ENCODE peak calls at places on chromosomes 16 and 17, in nine cellular contexts. E is HCT116; Q is hypothalamus; U is NCI-H446; K is fibroblast of lung; B is stimulated activated CD4-positive, alpha-beta T cell treated with anti-CD3 and anti-CD28 coated beads, Interleukin-2, amount 100 ng/mL, for 48 hours; S is left cardiac atrium; D is stimulated activated naive B cell treated with anti-CD40 and anti-IgM and Interleukin-4, amounts not matched to agents 10 μg/mL and 1 μg/mL and 100 μg/mL, for 72 hours; Z is kidney glomerular epithelial cell. P is an unnamed sample.

GRCh38 chr16:84357191-84357651 is 11.1 kb upstream of the ATP2C2 start:
- DNase-seq in E (no peak), Q (no peak), U (no peak), K (peak), B (no peak), S (no peak), D (no peak), Z (peak), P (no peak)

GRCh38 chr17:17305282-17305801 is 2.2 kb downstream of the NT5M start:
- DNase-seq in E (no peak), Q (no peak), U (no peak), K (no peak), B (peak), S (no peak), D (peak), Z (no peak), P (no peak)

GRCh38 chr16:22962905-22963304 is 148.9 kb downstream of the HS3ST2 start:
- DNase-seq in E (no peak), Q (no peak), U (no peak), K (no peak), B (no peak), S (no peak), D (no peak), Z (no peak), P (no peak)

GRCh38 chr16:59048876-59049275 is 314.8 kb upstream of the GOT2 start:
- DNase-seq in E (no peak), Q (no peak), U (no peak), K (no peak), B (no peak), S (no peak), D (no peak), Z (no peak), P (no peak)

GRCh38 chr17:3960764-3961163 is 3.5 kb downstream of the ATP2A3 start:
- DNase-seq in E (no peak), Q (no peak), U (no peak), K (peak), B (no peak), S (peak), D (no peak), Z (no peak), P (peak)

GRCh38 chr17:67054011-67054591 is 9.7 kb downstream of the CACNG1 start:
- DNase-seq in E (no peak), Q (no peak), U (no peak), K (no peak), B (no peak), S (no peak), D (no peak), Z (no peak), P (no peak)

GRCh38 chr16:16143038-16143763 is 80.1 kb downstream of the ABCC6 start:
- DNase-seq in E (no peak), Q (no peak), U (no peak), K (no peak), B (no peak), S (no peak), D (no peak), Z (no peak), P (peak)

GRCh38 chr17:10041916-10042588 is 137.0 kb upstream of the RCVRN start:
- DNase-seq in E (no peak), Q (no peak), U (no peak), K (no peak), B (no peak), S (no peak), D (peak), Z (no peak), P (no peak)

GRCh38 chr16:59573528-59574271 is 839.6 kb upstream of the GOT2 start:
- DNase-seq in E (no peak), Q (no peak), U (no peak), K (peak), B (no peak), S (no peak), D (no peak), Z (no peak), P (peak)

GRCh38 chr17:49880291-49881053 is 32.6 kb upstream of the TAC4 start:
- DNase-seq in E (peak), Q (no peak), U (no peak), K (peak), B (peak), S (peak), D (peak), Z (peak), P (peak)

GRCh38 chr16:68072038-68072695 is 13.0 kb upstream of the NFATC3 start:
- DNase-seq in E (no peak), Q (no peak), U (no peak), K (peak), B (no peak), S (peak), D (no peak), Z (peak), P (no peak)

GRCh38 chr17:32881054-32881453 is 4.1 kb upstream of the MYO1D start:
- DNase-seq in E (no peak), Q (no peak), U (no peak), K (no peak), B (no peak), S (no peak), D (no peak), Z (no peak), P (no peak)

GRCh38 chr16:55367796-55368195 is 43.8 kb downstream of the IRX6 start:
- DNase-seq in E (no peak), Q (no peak), U (no peak), K (no peak), B (no peak), S (no peak), D (no peak), Z (no peak), P (no peak)

GRCh38 chr17:41061969-41062368 is 2.1 kb upstream of the KRTAP2-3 start:
- DNase-seq in E (no peak), Q (no peak), U (no peak), K (peak), B (no peak), S (no peak), D (no peak), Z (peak), P (no peak)

GRCh38 chr17:19702231-19702641 is 14.1 kb downstream of the SLC47A2 start:
- DNase-seq in E (no peak), Q (no peak), U (no peak), K (no peak), B (no peak), S (no peak), D (no peak), Z (peak), P (no peak)

GRCh38 chr17:4033751-4034251 is 69.6 kb upstream of the ATP2A3 start:
- DNase-seq in E (no peak), Q (no peak), U (no peak), K (no peak), B (no peak), S (no peak), D (no peak), Z (no peak), P (no peak)

GRCh38 chr16:73068546-73069401 is 20.8 kb upstream of the ZFHX3 start:
- DNase-seq in E (no peak), Q (no peak), U (no peak), K (peak), B (no peak), S (peak), D (no peak), Z (peak), P (peak)

GRCh38 chr17:35433075-35433894 is 985 bp upstream of the SLFN12 start:
- DNase-seq in E (peak), Q (no peak), U (no peak), K (peak), B (peak), S (peak), D (peak), Z (peak), P (peak)

GRCh38 chr16:70380205-70380918 is 33.7 kb downstream of the DDX19A start:
- DNase-seq in E (no peak), Q (no peak), U (no peak), K (peak), B (peak), S (peak), D (peak), Z (peak), P (peak)

GRCh38 chr16:49165025-49165424 is 116.6 kb downstream of the CBLN1 start:
- DNase-seq in E (no peak), Q (no peak), U (no peak), K (no peak), B (no peak), S (no peak), D (no peak), Z (no peak), P (no peak)

GRCh38 chr17:2718150-2718938 is 6.8 kb upstream of the CLUH start:
- DNase-seq in E (no peak), Q (no peak), U (no peak), K (peak), B (no peak), S (no peak), D (no peak), Z (no peak), P (no peak)

GRCh38 chr17:82449136-82449882 is 1.2 kb downstream of the CYBC1 start:
- DNase-seq in E (no peak), Q (no peak), U (no peak), K (no peak), B (peak), S (peak), D (peak), Z (no peak), P (no peak)

GRCh38 chr16:57999971-58000705 is at the start of gene ZNF319:
- DNase-seq in E (no peak), Q (no peak), U (no peak), K (no peak), B (no peak), S (peak), D (no peak), Z (peak), P (no peak)

GRCh38 chr17:75155191-75155601 is 884 bp upstream of the JPT1 start:
- DNase-seq in E (no peak), Q (no peak), U (no peak), K (no peak), B (no peak), S (no peak), D (no peak), Z (peak), P (no peak)

P was measured in NCI-H460.